ENCODE peak calls at places on chromosomes 3 and 15, in ten cellular contexts. G, R, I, O, Y, K, C, F, V and N are unnamed samples.
A peak's percentile ranks its signal among the peaks of the same experiment; 100 is the strongest.

GRCh38 chr3:197305854-197306253 is 7.4 kb upstream of the DLG1 start:
- DNase-seq in G (no peak), R (no peak), I (peak; percentile 71), O (no peak), Y (no peak), K (no peak), C (no peak), F (peak; percentile 93), V (no peak), N (peak; percentile 29)

GRCh38 chr3:195732951-195733350 is 12.2 kb downstream of the MUC20 start:
- DNase-seq in G (no peak), R (peak; percentile 47), I (no peak), O (no peak), Y (no peak), K (no peak), C (no peak), F (peak; percentile 36), V (no peak), N (no peak)

GRCh38 chr15:68608206-68608843 is 29.5 kb downstream of the CORO2B start:
- DNase-seq in G (no peak), R (no peak), I (peak; percentile 94), O (peak; percentile 81), Y (no peak), K (peak; percentile 42), C (no peak), F (peak; percentile 19), V (peak; percentile 79), N (no peak)

GRCh38 chr3:117103645-117104044 is 394.1 kb downstream of the TUSC7 start:
- DNase-seq in G (no peak), R (no peak), I (no peak), O (no peak), Y (no peak), K (no peak), C (no peak), F (no peak), V (no peak), N (no peak)

GRCh38 chr3:72041531-72041930 is 256.6 kb upstream of the PROK2 start:
- DNase-seq in G (no peak), R (no peak), I (peak; percentile 34), O (no peak), Y (no peak), K (no peak), C (no peak), F (no peak), V (no peak), N (no peak)

GRCh38 chr3:45319231-45320085 is 68.9 kb upstream of the LARS2 start:
- DNase-seq in G (no peak), R (no peak), I (no peak), O (no peak), Y (no peak), K (no peak), C (no peak), F (no peak), V (no peak), N (no peak)

GRCh38 chr3:107241217-107241616 is 136.0 kb upstream of the CCDC54 start:
- DNase-seq in G (no peak), R (peak; percentile 64), I (no peak), O (peak; percentile 69), Y (peak; percentile 55), K (peak; percentile 45), C (peak; percentile 8), F (no peak), V (peak; percentile 71), N (peak; percentile 5)

GRCh38 chr15:98413973-98414546 is 234.3 kb upstream of the IGF1R start:
- DNase-seq in G (no peak), R (no peak), I (no peak), O (no peak), Y (no peak), K (no peak), C (no peak), F (no peak), V (no peak), N (no peak)

GRCh38 chr15:60649845-60650548 is 171.1 kb upstream of the ICE2 start:
- DNase-seq in G (peak; percentile 39), R (no peak), I (no peak), O (no peak), Y (no peak), K (no peak), C (peak; percentile 64), F (peak; percentile 37), V (no peak), N (peak; percentile 6)

GRCh38 chr15:58535894-58536293 is 104.1 kb downstream of the LIPC start:
- DNase-seq in G (no peak), R (no peak), I (no peak), O (no peak), Y (no peak), K (no peak), C (no peak), F (no peak), V (no peak), N (no peak)

GRCh38 chr15:20346082-20346805 is 195.4 kb downstream of the GOLGA6L6 start:
- DNase-seq in G (no peak), R (no peak), I (no peak), O (no peak), Y (peak; percentile 29), K (no peak), C (no peak), F (no peak), V (peak; percentile 80), N (no peak)

GRCh38 chr3:24545917-24546316 is 51.3 kb upstream of the THRB start:
- DNase-seq in G (no peak), R (no peak), I (peak; percentile 60), O (no peak), Y (peak; percentile 62), K (no peak), C (no peak), F (no peak), V (no peak), N (no peak)

GRCh38 chr3:107377151-107377550 is at the start of gene CCDC54:
- DNase-seq in G (no peak), R (no peak), I (no peak), O (no peak), Y (no peak), K (no peak), C (no peak), F (peak; percentile 43), V (no peak), N (no peak)

DNA sequence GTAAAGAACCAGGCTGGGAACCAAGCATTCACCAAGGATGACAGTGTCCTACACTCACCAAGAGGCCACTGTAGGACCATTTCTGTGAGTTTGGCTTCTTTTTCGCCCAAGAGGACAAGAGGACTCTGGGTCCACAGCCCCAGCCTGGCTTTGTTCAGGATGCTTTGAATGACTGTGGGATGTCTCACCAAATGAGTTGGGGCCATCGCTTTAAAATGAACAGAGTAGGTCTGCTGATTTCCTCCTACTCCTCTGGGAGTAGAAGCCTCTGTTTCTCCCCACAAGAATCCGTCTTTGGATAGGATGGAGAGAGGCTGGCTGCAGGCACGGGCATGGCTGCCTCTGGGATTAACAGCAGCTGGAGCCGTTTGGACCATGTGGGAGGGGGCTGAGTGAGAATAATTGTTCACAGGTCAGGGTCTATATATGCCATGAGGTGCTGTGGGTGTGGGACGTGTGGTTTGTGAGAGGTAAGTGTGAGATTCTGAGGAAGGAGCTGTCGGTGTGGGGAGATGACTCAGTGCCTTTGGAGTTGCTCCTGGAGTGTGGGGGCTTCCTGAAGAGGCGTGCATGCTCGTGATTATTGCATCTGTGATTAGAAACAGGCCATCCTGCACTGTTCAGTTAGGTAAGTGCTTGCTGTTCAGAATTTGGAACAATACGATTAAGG is 48.0 kb upstream of the APEH start:
- DNase-seq in G (no peak), R (no peak), I (peak; percentile 6), O (no peak), Y (no peak), K (no peak), C (no peak), F (peak; percentile 16), V (no peak), N (no peak)
- H3K4me1 ChIP-seq in G (no peaks in the 10 kb centered on the region), R (no peaks in the 10 kb centered on the region), I (no peaks in the 10 kb centered on the region), O (no peaks in the 10 kb centered on the region), Y (no peaks in the 10 kb centered on the region), K (no peaks in the 10 kb centered on the region), C (no peaks in the 10 kb centered on the region), F (no peaks in the 10 kb centered on the region), V (no peaks in the 10 kb centered on the region), N (no peaks in the 10 kb centered on the region)

GRCh38 chr3:37498126-37499039 is 324.0 kb upstream of the LRRFIP2 start:
- DNase-seq in G (no peak), R (no peak), I (no peak), O (peak; percentile 28), Y (no peak), K (no peak), C (no peak), F (no peak), V (no peak), N (no peak)
- H3K4me1 ChIP-seq in G (no peaks in the 10 kb centered on the region), R (peaks cover 13% of the 10 kb centered on the region), I (peaks cover under 1% of the 10 kb centered on the region), O (no peaks in the 10 kb centered on the region), Y (peaks cover 35% of the 10 kb centered on the region), K (no peaks in the 10 kb centered on the region), C (no peaks in the 10 kb centered on the region), F (no peaks in the 10 kb centered on the region), V (peaks cover 15% of the 10 kb centered on the region), N (no peaks in the 10 kb centered on the region)

DNA sequence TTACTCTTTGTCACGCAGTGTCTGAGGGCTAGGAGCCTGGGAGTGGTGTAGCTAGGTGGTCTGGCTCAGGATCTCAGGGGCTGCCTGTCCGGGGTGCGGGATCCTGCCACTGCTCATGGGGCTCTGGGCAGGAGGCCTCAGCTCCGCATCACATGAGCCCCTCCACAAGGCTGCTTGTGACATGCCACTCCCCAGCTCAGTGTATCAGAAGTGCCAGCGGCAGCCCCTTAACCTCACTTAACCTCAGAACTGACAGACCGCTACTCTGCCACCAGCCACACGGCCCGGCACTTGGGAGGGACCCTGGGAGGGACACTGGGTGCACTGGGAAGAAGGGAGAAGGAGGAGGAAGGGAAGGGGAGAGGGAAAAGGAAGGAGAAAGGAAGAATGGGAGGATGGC is 87.9 kb downstream of the FBLN2 start:
- DNase-seq in G (no peak), R (no peak), I (no peak), O (no peak), Y (no peak), K (no peak), C (no peak), F (no peak), V (no peak), N (no peak)
- H3K4me1 ChIP-seq in G (no peaks in the 10 kb centered on the region), R (no peaks in the 10 kb centered on the region), I (peaks cover 33% of the 10 kb centered on the region), O (no peaks in the 10 kb centered on the region), Y (no peaks in the 10 kb centered on the region), K (no peaks in the 10 kb centered on the region), C (no peaks in the 10 kb centered on the region), F (no peaks in the 10 kb centered on the region), V (no peaks in the 10 kb centered on the region), N (no peaks in the 10 kb centered on the region)

DNA sequence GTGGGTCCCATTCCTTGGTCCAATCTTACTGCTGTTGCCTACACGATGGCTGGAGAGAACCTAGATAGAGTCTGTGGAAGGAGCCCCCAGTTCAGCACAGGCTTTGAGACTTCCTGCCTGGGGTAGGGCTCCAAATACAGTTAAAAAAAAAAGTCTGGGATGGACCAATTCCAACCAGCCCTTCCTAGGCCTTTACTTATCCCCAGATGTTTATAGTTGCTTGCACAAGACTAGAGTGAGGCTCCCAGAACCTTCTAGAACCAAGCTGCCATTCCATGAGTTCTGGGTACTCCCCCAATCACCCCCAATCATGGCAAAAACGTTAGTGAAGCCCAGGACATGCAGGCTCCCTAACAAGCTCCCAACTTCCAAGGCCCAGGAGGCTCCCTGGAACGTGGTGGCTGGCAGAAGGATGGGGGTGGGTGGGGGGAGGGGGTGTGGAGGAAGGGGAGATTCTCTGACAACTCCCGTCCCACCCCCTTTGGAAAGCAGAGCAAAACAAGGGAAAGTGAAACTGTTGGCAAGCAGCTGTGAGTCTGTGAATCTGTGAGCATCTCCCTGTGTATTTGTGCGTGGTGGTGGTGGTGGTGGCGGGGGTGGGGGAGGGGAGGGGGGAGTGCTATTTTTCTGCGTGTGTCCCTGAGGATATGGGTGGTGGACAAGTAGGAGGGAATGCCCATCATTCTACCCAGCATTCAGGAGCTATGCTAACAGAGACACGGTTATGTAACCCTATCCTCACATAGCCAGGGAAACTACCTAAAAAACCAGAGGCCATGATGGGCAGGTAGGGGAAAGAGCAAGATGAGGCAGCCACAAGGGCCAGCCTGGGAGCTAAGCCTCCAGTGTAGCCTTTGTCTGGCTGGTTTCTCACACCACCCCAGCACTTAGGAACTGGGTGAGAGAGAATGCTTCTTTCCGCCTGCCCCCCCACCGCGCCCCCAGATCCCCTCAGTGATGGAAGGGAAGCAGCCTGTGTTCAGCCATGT is 2.0 kb downstream of the MST1R start:
- DNase-seq in G (no peak), R (no peak), I (no peak), O (no peak), Y (no peak), K (no peak), C (no peak), F (peak; percentile 23), V (no peak), N (no peak)
- H3K4me1 ChIP-seq in G (peaks cover 21% of the 10 kb centered on the region), R (peaks cover 66% of the 10 kb centered on the region), I (peaks cover 4% of the 10 kb centered on the region), O (peaks cover 18% of the 10 kb centered on the region), Y (no peaks in the 10 kb centered on the region), K (peaks cover 3% of the 10 kb centered on the region), C (peaks cover 25% of the 10 kb centered on the region), F (peaks cover 14% of the 10 kb centered on the region), V (peaks cover 11% of the 10 kb centered on the region), N (peaks cover 23% of the 10 kb centered on the region)